ENCODE peak calls at places on chromosome 1, in four cellular contexts. M is GM12878, X is K562, S is HepG2. G is an unnamed sample.

GRCh38 chr1:183569801-183570200 is 20.5 kb downstream of the NCF2 start:
- DNase-seq in S (no peak), M (no peak), X (no peak), G (no peak)

GRCh38 chr1:10541286-10541685 is 66.5 kb downstream of the PEX14 start:
- DNase-seq in S (no peak), X (no peak), M (no peak), G (peak)

GRCh38 chr1:206797534-206798383 is 25.5 kb upstream of the IL10 start:
- DNase-seq in M (no peak), X (peak), S (no peak), G (peak)

GRCh38 chr1:93680121-93681094 is 1.2 kb downstream of the BCAR3 start:
- DNase-seq in S (peak), X (peak), M (no peak), G (peak)

GRCh38 chr1:61743432-61743705 is 1.1 kb downstream of the PATJ start:
- DNase-seq in M (no peak), X (no peak), S (no peak), G (no peak)

GRCh38 chr1:214143015-214143775 is 137.8 kb upstream of the SMYD2 start:
- DNase-seq in S (no peak), X (no peak), M (no peak), G (no peak)

GRCh38 chr1:155005076-155005971 is 2.7 kb downstream of the ZBTB7B start:
- DNase-seq in S (no peak), X (no peak), M (no peak), G (no peak)

GRCh38 chr1:236774926-236775325 is 20.2 kb upstream of the MTR start:
- DNase-seq in S (peak), M (no peak), X (no peak), G (no peak)

GRCh38 chr1:109253803-109254620 is 4.7 kb downstream of the CELSR2 start:
- DNase-seq in M (no peak), X (peak), S (peak), G (no peak)

GRCh38 chr1:27669876-27670275 is 2.1 kb downstream of the IFI6 start:
- DNase-seq in M (no peak), S (no peak), X (no peak), G (no peak)

GRCh38 chr1:156577512-156577911 is 2.0 kb upstream of the TTC24 start:
- DNase-seq in X (no peak), M (no peak), S (no peak), G (no peak)

GRCh38 chr1:107692580-107693345 is 272.2 kb downstream of the VAV3 start:
- DNase-seq in M (no peak), X (no peak), S (no peak), G (no peak)

GRCh38 chr1:235272851-235273250 is 55.1 kb downstream of the ARID4B start:
- DNase-seq in M (no peak), S (no peak), X (no peak), G (no peak)

GRCh38 chr1:235266325-235266724 is 61.7 kb downstream of the ARID4B start:
- DNase-seq in S (no peak), X (no peak), M (no peak), G (no peak)

GRCh38 chr1:235275223-235275622 is 52.8 kb downstream of the ARID4B start:
- DNase-seq in M (peak), S (no peak), X (no peak), G (no peak)

GRCh38 chr1:235266967-235267366 is 61.0 kb downstream of the ARID4B start:
- DNase-seq in S (no peak), M (no peak), X (no peak), G (no peak)

DNA sequence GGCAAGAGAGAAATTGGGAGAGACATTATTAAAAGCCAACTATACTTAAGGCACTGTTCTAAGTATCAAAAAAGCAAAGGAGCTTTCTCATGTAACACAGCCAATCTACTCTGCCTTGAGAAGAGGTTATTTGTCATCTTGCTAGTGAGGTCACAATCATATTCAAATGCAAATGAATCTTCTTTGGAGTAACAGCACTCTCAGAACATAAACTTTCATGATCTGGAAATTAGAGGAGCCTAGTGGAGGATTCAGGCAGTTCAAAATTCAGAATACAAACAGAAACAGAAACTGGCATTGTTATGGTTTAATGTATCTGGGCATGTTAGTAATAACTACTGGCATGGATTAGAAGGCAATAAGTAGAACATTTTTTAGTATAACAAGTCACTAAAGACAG is 57.4 kb downstream of the ARID4B start:
- DNase-seq in S (no peak), X (no peak), M (no peak), G (no peak)
- TF ChIP-seq NR2C2 in S (no peak), X (no peak), M (no peak), G (no peak)

DNA sequence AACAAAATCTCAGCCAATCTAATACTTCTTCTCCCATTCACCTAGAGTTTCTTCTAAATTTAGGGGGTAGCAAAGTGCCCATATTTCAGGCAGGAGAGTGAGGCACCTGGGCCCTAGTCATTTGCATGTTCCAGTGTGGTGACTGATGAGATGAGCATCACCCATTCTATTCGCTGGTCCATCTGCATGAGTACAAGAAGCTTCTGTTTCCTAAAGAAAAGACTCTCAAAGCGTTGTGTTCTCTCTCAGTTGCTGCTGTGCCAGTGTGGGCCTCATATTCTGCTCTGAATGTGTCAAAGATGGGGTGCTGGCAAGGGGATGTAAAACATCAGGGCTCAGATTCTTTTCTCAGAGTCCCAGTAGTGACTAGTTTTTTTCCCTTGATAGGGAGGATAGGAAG is 16.1 kb upstream of the DPYD start:
- DNase-seq in X (no peak), M (no peak), S (no peak), G (no peak)
- TF ChIP-seq CREB1 in X (no peak), M (no peak), S (no peak), G (no peak)

GRCh38 chr1:201351617-201352016 is 25.9 kb downstream of the TNNT2 start:
- DNase-seq in S (no peak), M (no peak), X (no peak), G (no peak)
- TF ChIP-seq NR2C2 in S (no peak), M (no peak), X (no peak), G (no peak)

DNA sequence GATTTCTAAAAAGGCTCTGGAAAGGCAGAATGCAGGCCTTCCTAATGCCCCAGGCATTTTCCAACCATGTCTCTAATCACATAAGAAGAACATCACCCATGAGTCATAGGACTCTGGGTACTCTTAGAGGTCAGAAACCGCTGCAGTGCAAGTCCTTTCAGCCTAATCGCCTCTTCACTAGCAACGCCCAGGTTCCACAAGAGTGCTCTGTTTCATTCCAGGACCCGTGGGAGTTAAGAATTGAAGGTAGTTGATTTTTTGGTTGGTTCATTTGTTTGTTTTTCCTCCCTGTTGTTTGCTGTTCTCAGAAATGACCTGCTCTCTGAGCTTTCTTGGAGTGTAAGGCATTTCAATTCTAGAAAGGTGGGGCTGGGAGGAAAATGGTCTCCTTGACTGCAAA is 123.2 kb downstream of the NR5A2 start:
- DNase-seq in S (no peak), X (peak), M (peak), G (no peak)
- TF ChIP-seq CREB1 in S (no peak), X (no peak), M (no peak), G (no peak)

DNA sequence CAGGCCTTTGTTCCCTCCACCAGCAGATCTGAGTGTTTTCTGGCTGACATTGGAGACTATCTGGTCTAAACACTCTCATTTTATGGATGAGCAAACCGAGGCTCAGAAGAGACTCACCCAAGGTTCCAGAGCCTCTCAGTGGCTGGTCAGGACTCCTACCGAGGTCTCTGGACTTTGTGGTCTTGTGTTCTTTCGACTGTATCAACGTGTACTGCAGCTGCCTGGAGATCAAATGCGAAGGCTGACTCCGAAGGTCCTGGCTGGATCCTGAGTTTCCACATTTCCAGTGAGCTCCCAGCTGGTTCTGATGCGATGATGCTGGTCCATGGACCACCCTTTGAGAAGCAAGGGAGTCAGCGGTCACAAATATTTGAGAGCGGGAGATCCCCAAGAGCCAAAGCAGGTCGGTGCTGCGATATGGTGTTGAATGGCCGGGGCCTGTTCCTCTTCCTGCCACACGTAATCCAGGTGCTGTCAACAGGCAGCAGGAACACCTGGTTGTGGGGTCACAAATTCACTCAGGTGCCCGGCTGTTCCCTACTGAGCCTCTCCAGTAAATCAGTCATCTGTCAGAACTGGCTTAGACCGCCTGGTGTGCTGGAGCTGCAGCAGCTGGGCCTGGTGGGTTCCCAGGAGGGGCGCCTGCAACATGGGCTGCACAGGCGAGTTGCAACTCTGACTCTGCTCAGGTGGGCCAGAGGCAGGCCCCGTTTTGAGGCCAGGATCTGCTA is 94.8 kb upstream of the USP24 start:
- DNase-seq in S (no peak), M (no peak), X (no peak), G (no peak)
- TF ChIP-seq NR2C2 in S (no peak), M (no peak), X (no peak), G (no peak)

DNA sequence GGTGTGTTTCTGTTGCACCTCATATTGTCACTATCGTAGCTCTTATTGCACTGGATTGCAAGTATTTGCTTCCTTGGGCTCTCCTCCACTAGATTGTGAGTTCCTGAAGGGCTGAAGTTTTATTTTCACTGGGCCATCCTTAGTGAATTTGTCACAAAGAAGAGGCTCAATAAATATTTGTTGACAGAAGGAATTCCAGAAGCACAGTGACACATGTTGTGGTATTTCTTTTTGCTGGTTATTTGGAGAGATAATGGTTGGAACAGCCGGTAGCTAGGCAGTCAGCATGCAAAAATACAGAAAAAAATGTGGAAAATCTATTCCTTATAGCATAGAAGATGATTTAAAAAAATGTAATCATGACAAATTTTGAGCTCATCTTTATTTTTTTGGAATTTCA is 129.9 kb upstream of the ZRANB2 start:
- DNase-seq in X (no peak), M (no peak), S (no peak), G (no peak)
- TF ChIP-seq CREB1 in X (no peak), M (no peak), S (no peak), G (no peak)

G was measured in WTC11.